ENCODE peak calls at places on chromosomes 11 and 22, in five cellular contexts. Y is adrenal gland, P is cardiac muscle cell, W is body of pancreas, V is SJSA1. I is an unnamed sample.

GRCh38 chr11:72685560-72686480 is 11.6 kb upstream of the PDE2A start:
- DNase-seq in Y (peak; percentile 41), P (no peak), W (peak; percentile 51), V (no peak), I (no peak)

GRCh38 chr22:36398602-36399472 is 11.1 kb upstream of the MYH9 start:
- DNase-seq in Y (no peak), P (no peak), W (no peak), V (no peak), I (peak; percentile 63)

GRCh38 chr22:39277135-39277607 is 32.4 kb upstream of the PDGFB start:
- DNase-seq in Y (no peak), P (no peak), W (no peak), V (peak; percentile 79), I (peak; percentile 68)

GRCh38 chr11:102666331-102666957 is 39.1 kb downstream of the MMP27 start:
- DNase-seq in Y (peak; percentile 42), P (peak; percentile 64), W (peak; percentile 43), V (peak; percentile 40), I (no peak)

GRCh38 chr22:42943981-42944380 is 71.0 kb downstream of the PACSIN2 start:
- DNase-seq in Y (no peak), P (no peak), W (no peak), V (no peak), I (no peak)

GRCh38 chr11:129530154-129530895 is 154.7 kb downstream of the BARX2 start:
- DNase-seq in Y (no peak), P (no peak), W (peak; percentile 8), V (no peak), I (no peak)

GRCh38 chr11:98029832-98030231 is 990.9 kb upstream of the CNTN5 start:
- DNase-seq in Y (no peak), P (no peak), W (no peak), V (no peak), I (no peak)

GRCh38 chr11:132872223-132872622 is 660.1 kb downstream of the OPCML start:
- DNase-seq in Y (no peak), P (no peak), W (no peak), V (no peak), I (no peak)

GRCh38 chr11:104776501-104777170 is 121.6 kb downstream of the CASP12 start:
- DNase-seq in Y (no peak), P (no peak), W (no peak), V (no peak), I (no peak)

GRCh38 chr11:64376071-64376470 is 17.1 kb downstream of the RPS6KA4 start:
- DNase-seq in Y (no peak), P (no peak), W (no peak), V (no peak), I (no peak)

GRCh38 chr11:11512929-11513328 is 108.9 kb downstream of the GALNT18 start:
- DNase-seq in Y (no peak), P (no peak), W (no peak), V (no peak), I (no peak)

GRCh38 chr11:73322986-73323306 is 14.9 kb downstream of the ARHGEF17 start:
- DNase-seq in Y (no peak), P (no peak), W (no peak), V (no peak), I (no peak)

GRCh38 chr11:61414547-61414946 is 15.2 kb downstream of the CPSF7 start:
- DNase-seq in Y (no peak), P (no peak), W (no peak), V (no peak), I (no peak)

GRCh38 chr22:46018859-46019258 is 41.9 kb upstream of the WNT7B start:
- DNase-seq in Y (no peak), P (no peak), W (no peak), V (no peak), I (no peak)

GRCh38 chr11:65424200-65425104 is 1.9 kb downstream of the NEAT1 start:
- DNase-seq in Y (peak; percentile 76), P (no peak), W (peak; percentile 56), V (no peak), I (peak; percentile 56)

GRCh38 chr11:27317751-27318150 is 45.3 kb downstream of the CCDC34 start:
- DNase-seq in Y (peak; percentile 34), P (no peak), W (no peak), V (peak; percentile 60), I (peak; percentile 28)

GRCh38 chr22:26883393-26883792 is 226.0 kb downstream of the MIAT start:
- DNase-seq in Y (no peak), P (no peak), W (no peak), V (no peak), I (no peak)

DNA sequence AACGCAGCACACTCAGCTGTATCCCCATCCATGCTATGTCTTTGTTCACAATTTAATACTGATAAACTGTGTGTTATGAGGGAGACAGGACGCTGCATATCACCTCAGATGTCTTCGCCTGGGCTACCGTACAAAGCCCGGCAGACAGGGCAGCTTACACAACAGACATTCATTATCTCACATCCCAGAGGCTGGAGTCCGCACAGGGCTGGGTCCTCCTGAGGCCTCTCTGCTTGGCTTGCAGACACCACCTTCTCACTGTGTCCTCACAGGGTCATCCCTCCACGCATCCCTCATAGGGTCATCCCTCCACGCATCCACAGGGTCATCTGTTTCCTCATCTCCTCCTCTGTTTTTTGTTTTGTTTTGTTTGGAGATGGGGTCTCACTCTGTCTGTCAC is 61.2 kb downstream of the SHANK2 start:
- DNase-seq in Y (no peak), P (no peak), W (no peak), V (no peak), I (no peak)
- H3K4me3 ChIP-seq in Y (no peak overlapping the region), P (no peak overlapping the region), W (no peak overlapping the region), V (no peak overlapping the region), I (no peak overlapping the region)

DNA sequence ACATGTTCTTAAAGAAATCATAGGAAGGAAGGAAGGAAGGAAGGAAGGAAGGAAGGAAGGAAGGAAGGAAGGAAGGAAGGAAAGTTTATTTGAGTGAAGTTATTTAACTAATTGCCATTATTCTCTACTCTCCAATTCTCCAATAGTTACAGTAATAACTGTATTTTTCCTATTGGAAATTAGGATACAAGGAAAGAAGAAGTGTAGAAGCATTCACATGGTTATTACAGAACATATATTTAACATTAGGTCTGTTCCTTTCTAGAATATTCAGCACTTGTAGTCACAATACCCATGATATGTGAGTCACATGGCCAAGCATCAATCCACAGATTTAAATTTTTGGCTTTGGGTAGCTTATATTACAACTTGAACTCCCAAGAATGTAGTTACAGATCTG is 230.6 kb downstream of the SOX6 start:
- DNase-seq in Y (no peak), P (no peak), W (no peak), V (no peak), I (no peak)
- H3K36me3 ChIP-seq in Y (no peaks in the 10 kb centered on the region), P (no peaks in the 10 kb centered on the region), W (no peaks in the 10 kb centered on the region), V (no peaks in the 10 kb centered on the region), I (no peaks in the 10 kb centered on the region)

GRCh38 chr11:16820324-16821092 is 82.1 kb downstream of the C11orf58 start:
- DNase-seq in Y (peak; percentile 77), P (peak; percentile 85), W (peak; percentile 86), V (peak; percentile 78), I (peak; percentile 59)
- H3K4me3 ChIP-seq in Y (no peak overlapping the region), P (no peak overlapping the region), W (no peak overlapping the region), V (no peak overlapping the region), I (no peak overlapping the region)

GRCh38 chr11:66494458-66494857 is 14.2 kb downstream of the DPP3 start:
- DNase-seq in Y (no peak), P (no peak), W (no peak), V (no peak), I (no peak)
- H3K36me3 ChIP-seq in Y (no peaks in the 10 kb centered on the region), P (no peaks in the 10 kb centered on the region), W (peaks cover 21% of the 10 kb centered on the region), V (peaks cover 83% of the 10 kb centered on the region), I (peaks cover 21% of the 10 kb centered on the region)

GRCh38 chr11:57182896-57183295 is 1.1 kb downstream of the LRRC55 start:
- DNase-seq in Y (no peak), P (no peak), W (no peak), V (no peak), I (no peak)
- H3K4me3 ChIP-seq in Y (no peak overlapping the region), P (no peak overlapping the region), W (no peak overlapping the region), V (no peak overlapping the region), I (no peak overlapping the region)

DNA sequence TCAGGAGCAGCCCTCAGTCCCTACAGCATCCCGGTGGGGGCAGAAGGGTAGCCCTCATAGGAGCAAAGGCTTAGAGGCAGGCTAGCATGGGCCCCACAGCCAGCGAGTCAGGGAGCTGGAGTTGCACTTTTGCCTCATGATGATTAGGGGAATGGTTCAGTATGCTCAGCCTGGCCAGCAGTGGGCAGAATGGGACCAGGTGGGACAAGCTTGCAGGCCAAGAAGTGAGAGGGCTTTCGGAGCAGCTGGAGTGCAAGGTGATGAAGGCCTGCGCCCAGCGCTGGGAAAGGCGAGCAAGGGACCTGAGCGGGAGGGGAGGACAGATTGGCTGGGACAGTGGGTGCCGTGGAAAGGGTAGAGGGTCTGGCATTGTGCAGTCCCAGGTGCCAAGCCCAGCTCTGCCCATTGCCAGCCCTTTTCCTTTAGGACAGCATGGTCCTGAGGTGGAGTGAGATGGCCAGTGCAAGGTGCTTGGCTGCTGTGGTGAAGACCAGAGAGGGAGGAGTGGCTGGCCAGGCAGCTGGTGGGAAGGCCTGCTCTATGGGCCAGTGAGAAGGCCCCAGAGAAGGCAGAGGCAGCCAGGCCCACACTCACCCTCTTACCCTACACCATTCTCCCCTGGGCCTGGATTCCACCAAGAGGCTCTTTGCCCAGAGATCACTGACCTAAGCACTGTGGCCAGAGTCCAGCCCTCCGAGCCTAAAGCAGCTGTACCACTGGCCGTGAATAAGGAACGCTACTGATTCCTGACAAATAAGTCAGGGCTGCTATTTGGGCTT is 47.9 kb upstream of the SUSD2 start:
- DNase-seq in Y (no peak), P (peak; percentile 50), W (no peak), V (no peak), I (no peak)
- H3K36me3 ChIP-seq in Y (no peaks in the 10 kb centered on the region), P (peaks cover 4% of the 10 kb centered on the region), W (peaks cover 6% of the 10 kb centered on the region), V (peaks cover 41% of the 10 kb centered on the region), I (peaks cover 1% of the 10 kb centered on the region)

GRCh38 chr22:21841422-21841821 is 26.0 kb downstream of the MAPK1 start:
- DNase-seq in Y (no peak), P (no peak), W (no peak), V (no peak), I (no peak)
- H3K4me3 ChIP-seq in Y (no peak overlapping the region), P (no peak overlapping the region), W (no peak overlapping the region), V (no peak overlapping the region), I (no peak overlapping the region)

GRCh38 chr11:47631473-47631872 is 10.9 kb downstream of the MTCH2 start:
- DNase-seq in Y (no peak), P (peak; percentile 37), W (no peak), V (no peak), I (no peak)
- H3K36me3 ChIP-seq in Y (no peaks in the 10 kb centered on the region), P (peaks cover 38% of the 10 kb centered on the region), W (peaks cover 25% of the 10 kb centered on the region), V (peaks cover 66% of the 10 kb centered on the region), I (peaks cover 75% of the 10 kb centered on the region)